ENCODE peak calls at places on chromosomes 4 and X, in nine cellular contexts. H is adrenal gland, E is IMR-90, V is gastrocnemius medialis, Q is endothelial cell of umbilical vein, P is tibial nerve, F is transverse colon, N is ovary, L is uterus. B is an unnamed sample.
A peak's percentile ranks its signal among the peaks of the same experiment; 100 is the strongest.

GRCh38 chrX:87664381-87664780 is 146.8 kb downstream of the KLHL4 start:
- DNase-seq in H (no peak), E (peak; percentile 8), V (no peak), Q (peak; percentile 64), P (no peak), F (no peak), N (no peak), L (no peak), B (no peak)

GRCh38 chr4:66741081-66741480 is 804.2 kb downstream of the CENPC start:
- DNase-seq in H (no peak), E (no peak), V (no peak), Q (no peak), P (no peak), F (no peak), N (no peak), L (no peak), B (no peak)

GRCh38 chr4:27790911-27791310 is 930.3 kb downstream of the STIM2 start:
- DNase-seq in H (no peak), E (peak; percentile 11), V (no peak), Q (no peak), P (no peak), F (no peak), N (no peak), L (no peak), B (no peak)

GRCh38 chr4:113553082-113553481 is 208.5 kb downstream of the CAMK2D start:
- DNase-seq in H (no peak), E (no peak), V (no peak), Q (no peak), P (no peak), F (no peak), N (no peak), L (no peak), B (no peak)

GRCh38 chr4:158051401-158052235 is 121.2 kb downstream of the GASK1B start:
- DNase-seq in H (peak; percentile 38), E (peak; percentile 94), V (no peak), Q (no peak), P (no peak), F (no peak), N (peak; percentile 25), L (peak; percentile 62), B (no peak)

GRCh38 chr4:15963568-15963967 is 593 bp upstream of the FGFBP2 start:
- DNase-seq in H (no peak), E (no peak), V (no peak), Q (no peak), P (no peak), F (no peak), N (no peak), L (no peak), B (no peak)

GRCh38 chr4:187424636-187425035 is 570.9 kb upstream of the ZFP42 start:
- DNase-seq in H (no peak), E (no peak), V (no peak), Q (no peak), P (no peak), F (no peak), N (no peak), L (no peak), B (no peak)

GRCh38 chr4:168486961-168487820 is 6.9 kb upstream of the DDX60L start:
- DNase-seq in H (no peak), E (peak; percentile 82), V (no peak), Q (no peak), P (no peak), F (no peak), N (no peak), L (no peak), B (no peak)

GRCh38 chr4:186255122-186255521 is 10.9 kb upstream of the F11 start:
- DNase-seq in H (no peak), E (no peak), V (no peak), Q (no peak), P (no peak), F (no peak), N (no peak), L (no peak), B (no peak)

GRCh38 chr4:186248643-186249042 is 17.3 kb upstream of the F11 start:
- DNase-seq in H (no peak), E (no peak), V (no peak), Q (no peak), P (no peak), F (no peak), N (no peak), L (no peak), B (no peak)

GRCh38 chr4:186244835-186245234 is 17.5 kb downstream of the KLKB1 start:
- DNase-seq in H (no peak), E (no peak), V (no peak), Q (no peak), P (no peak), F (no peak), N (no peak), L (no peak), B (no peak)

GRCh38 chr4:186250740-186251124 is 15.3 kb upstream of the F11 start:
- DNase-seq in H (no peak), E (no peak), V (no peak), Q (no peak), P (no peak), F (no peak), N (no peak), L (no peak), B (no peak)

GRCh38 chr4:186249785-186250739 is 15.9 kb upstream of the F11 start:
- DNase-seq in H (no peak), E (peak; percentile 85), V (no peak), Q (no peak), P (no peak), F (no peak), N (no peak), L (no peak), B (no peak)
- TF ChIP-seq POLR2A in H (no peak), E (no peak), V (no peak), Q (no peak), P (no peak), F (no peak), N (no peak), L (no peak), B (no peak)

GRCh38 chr4:153067376-153067775 is 131.3 kb downstream of the FHDC1 start:
- DNase-seq in H (no peak), E (peak; percentile 45), V (no peak), Q (no peak), P (no peak), F (peak; percentile 34), N (no peak), L (no peak), B (no peak)

GRCh38 chr4:153072661-153073060 is 131.6 kb upstream of the TRIM2 start:
- DNase-seq in H (no peak), E (no peak), V (no peak), Q (no peak), P (no peak), F (no peak), N (no peak), L (no peak), B (no peak)

GRCh38 chr4:153065286-153065685 is 129.2 kb downstream of the FHDC1 start:
- DNase-seq in H (no peak), E (no peak), V (no peak), Q (no peak), P (no peak), F (peak; percentile 79), N (no peak), L (no peak), B (peak; percentile 49)

GRCh38 chr4:153071953-153072622 is 132.2 kb upstream of the TRIM2 start:
- DNase-seq in H (no peak), E (no peak), V (no peak), Q (no peak), P (no peak), F (no peak), N (no peak), L (no peak), B (no peak)

GRCh38 chr4:153068751-153069150 is 132.6 kb downstream of the FHDC1 start:
- DNase-seq in H (no peak), E (no peak), V (no peak), Q (no peak), P (no peak), F (no peak), N (no peak), L (no peak), B (no peak)
- H3K4me1 ChIP-seq in H (no peaks in the 10 kb centered on the region), E (peaks cover 2% of the 10 kb centered on the region), V (no peaks in the 10 kb centered on the region), Q (no peaks in the 10 kb centered on the region), P (no peaks in the 10 kb centered on the region), F (no peaks in the 10 kb centered on the region), N (no peaks in the 10 kb centered on the region), L (no peaks in the 10 kb centered on the region), B (no peaks in the 10 kb centered on the region)

GRCh38 chrX:21658152-21658737 is at the start of gene KLHL34:
- DNase-seq in H (no peak), E (no peak), V (peak; percentile 43), Q (no peak), P (no peak), F (peak; percentile 8), N (no peak), L (no peak), B (no peak)

GRCh38 chrX:21657318-21658151 is 595 bp downstream of the KLHL34 start:
- DNase-seq in H (no peak), E (no peak), V (peak; percentile 12), Q (no peak), P (no peak), F (no peak), N (no peak), L (no peak), B (no peak)

GRCh38 chrX:21656587-21657317 is 1.4 kb downstream of the KLHL34 start:
- DNase-seq in H (no peak), E (no peak), V (no peak), Q (no peak), P (no peak), F (no peak), N (no peak), L (no peak), B (no peak)

GRCh38 chrX:21659320-21659719 is 1.2 kb upstream of the KLHL34 start:
- DNase-seq in H (no peak), E (no peak), V (no peak), Q (no peak), P (no peak), F (no peak), N (no peak), L (no peak), B (no peak)

GRCh38 chrX:21658746-21659145 is 616 bp upstream of the KLHL34 start:
- DNase-seq in H (no peak), E (no peak), V (peak; percentile 45), Q (no peak), P (no peak), F (peak; percentile 58), N (no peak), L (no peak), B (no peak)
- TF ChIP-seq POLR2A in H (no peak), E (no peak), V (no peak), Q (no peak), P (no peak), F (no peak), N (no peak), L (no peak), B (no peak)

DNA sequence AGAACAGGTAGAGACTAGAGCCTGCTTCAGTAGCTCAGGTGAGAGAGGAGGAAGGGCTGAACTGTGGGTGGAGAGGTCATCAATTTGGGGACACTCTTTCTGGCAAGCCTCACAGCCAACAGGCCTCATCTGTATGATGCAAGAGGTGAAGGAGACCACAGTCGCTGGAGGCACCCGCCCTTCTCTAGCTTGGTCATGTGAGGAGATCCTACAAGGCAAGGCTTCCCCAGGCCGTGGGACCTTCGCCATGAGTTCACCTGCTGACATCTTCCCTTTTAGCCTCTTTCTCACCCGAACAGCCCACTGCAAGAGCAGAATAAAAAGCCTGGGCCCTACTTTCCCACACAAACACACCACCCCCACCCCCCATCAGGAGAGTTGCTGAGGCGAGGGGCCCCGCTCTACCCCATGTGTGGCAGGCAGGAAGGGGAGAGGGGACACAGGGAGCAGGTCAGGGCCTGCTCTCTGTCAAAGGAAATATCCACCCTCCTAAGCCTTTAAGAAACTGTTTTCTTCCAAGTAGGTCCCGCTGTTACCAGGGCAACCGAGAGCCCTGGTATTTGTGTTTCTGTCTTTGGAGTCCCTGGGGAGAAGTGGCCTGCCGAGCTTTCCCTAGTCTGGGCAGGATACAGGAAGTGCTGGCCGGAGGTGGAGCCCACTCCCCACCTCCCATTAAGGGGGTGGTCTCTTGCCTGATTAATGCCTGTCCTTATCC is 8.1 kb downstream of the RTL5 start:
- DNase-seq in H (peak; percentile 35), E (peak; percentile 5), V (no peak), Q (peak; percentile 52), P (peak; percentile 17), F (no peak), N (no peak), L (peak; percentile 49), B (peak; percentile 28)
- H3K4me1 ChIP-seq in H (peaks cover 5% of the 10 kb centered on the region), E (peaks cover 7% of the 10 kb centered on the region), V (peaks cover 3% of the 10 kb centered on the region), Q (peaks cover 56% of the 10 kb centered on the region), P (peaks cover 14% of the 10 kb centered on the region), F (peaks cover 3% of the 10 kb centered on the region), N (no peaks in the 10 kb centered on the region), L (no peaks in the 10 kb centered on the region), B (no peaks in the 10 kb centered on the region)

B was measured in body of pancreas.